ENCODE peak calls at places on chromosome 2, in nine cellular contexts. F, B, U, G, O, Y, T, W and V are unnamed samples.

GRCh38 chr2:237774811-237775553 is 23.6 kb upstream of the RBM44 start:
- DNase-seq in W (no peak), O (peak), U (no peak), F (peak), Y (peak), G (no peak), B (no peak), T (no peak), V (no peak)

GRCh38 chr2:231926761-231927565 is 767 bp upstream of the NPPC start:
- DNase-seq in B (no peak), T (no peak), Y (no peak), O (no peak), U (no peak), G (no peak), F (no peak), W (peak), V (no peak)

GRCh38 chr2:74632209-74632938 is 15.8 kb downstream of the M1AP start:
- DNase-seq in B (no peak), Y (no peak), O (peak), G (no peak), U (no peak), T (no peak), W (no peak), F (peak), V (no peak)

GRCh38 chr2:15152382-15152781 is 408.8 kb downstream of the NBAS start:
- DNase-seq in W (no peak), O (no peak), F (no peak), B (no peak), Y (no peak), U (no peak), T (no peak), G (no peak), V (no peak)

GRCh38 chr2:29902356-29902755 is 19.0 kb downstream of the ALK start:
- DNase-seq in W (no peak), O (no peak), G (no peak), T (no peak), U (no peak), Y (no peak), B (no peak), F (no peak), V (no peak)

GRCh38 chr2:99878951-99879350 is 263.4 kb downstream of the AFF3 start:
- DNase-seq in Y (peak), U (no peak), T (no peak), O (no peak), G (no peak), F (peak), W (no peak), B (no peak), V (no peak)

GRCh38 chr2:180559766-180560165 is 420.6 kb upstream of the UBE2E3 start:
- DNase-seq in Y (no peak), G (no peak), W (no peak), T (no peak), O (peak), B (no peak), U (no peak), F (no peak), V (no peak)

GRCh38 chr2:105541189-105542050 is 142.6 kb upstream of the FHL2 start:
- DNase-seq in W (no peak), B (no peak), F (peak), U (no peak), G (no peak), T (no peak), O (no peak), Y (no peak), V (no peak)

GRCh38 chr2:181891966-181892794 is 650 bp downstream of the ITPRID2 start:
- DNase-seq in G (peak), Y (peak), W (peak), O (peak), F (peak), U (peak), T (peak), B (no peak), V (peak)

GRCh38 chr2:33784488-33784887 is 185.4 kb upstream of the FAM98A start:
- DNase-seq in W (no peak), T (no peak), U (no peak), B (no peak), G (no peak), O (no peak), F (no peak), Y (no peak), V (no peak)

GRCh38 chr2:158966321-158966720 is 2.1 kb upstream of the TANC1 start:
- DNase-seq in T (no peak), U (no peak), Y (no peak), W (no peak), B (no peak), F (no peak), G (no peak), O (no peak), V (no peak)

GRCh38 chr2:176643711-176644110 is 374.5 kb downstream of the MTX2 start:
- DNase-seq in B (no peak), F (peak), G (no peak), T (no peak), Y (peak), O (no peak), W (no peak), U (no peak), V (no peak)

GRCh38 chr2:20356042-20356441 is 5.4 kb upstream of the PUM2 start:
- DNase-seq in U (no peak), T (no peak), F (peak), G (no peak), W (no peak), Y (no peak), B (no peak), O (peak), V (no peak)

GRCh38 chr2:240645346-240646060 is 20.2 kb downstream of the GPR35 start:
- DNase-seq in U (no peak), T (no peak), F (no peak), W (no peak), Y (no peak), G (no peak), B (no peak), O (no peak), V (no peak)